ENCODE peak calls at places on chromosomes 3 and 15, in ten cellular contexts. Y, L, Q, E, X, K, T, W, R and O are unnamed samples.

GRCh38 chr15:40313531-40314398 is 6.0 kb upstream of the PLCB2 start:
- DNase-seq in Y (peak), L (no peak), Q (no peak), E (peak), X (peak), K (no peak), T (no peak), W (no peak), R (peak), O (peak)

GRCh38 chr3:74614133-74614967 is at the start of gene CNTN3:
- DNase-seq in Y (no peak), L (peak), Q (no peak), E (no peak), X (no peak), K (no peak), T (no peak), W (no peak), R (peak), O (no peak)

GRCh38 chr3:9101286-9101685 is 138.0 kb upstream of the RAD18 start:
- DNase-seq in Y (no peak), L (no peak), Q (no peak), E (no peak), X (no peak), K (no peak), T (no peak), W (no peak), R (no peak), O (no peak)

GRCh38 chr3:71695000-71695482 is 30.2 kb downstream of the EIF4E3 start:
- DNase-seq in Y (no peak), L (no peak), Q (no peak), E (no peak), X (no peak), K (no peak), T (peak), W (no peak), R (no peak), O (no peak)

GRCh38 chr15:71334874-71335273 is 219.6 kb downstream of the THSD4 start:
- DNase-seq in Y (no peak), L (no peak), Q (no peak), E (no peak), X (no peak), K (no peak), T (no peak), W (no peak), R (no peak), O (peak)

GRCh38 chr3:127706312-127706711 is 33.6 kb downstream of the ABTB1 start:
- DNase-seq in Y (no peak), L (no peak), Q (no peak), E (no peak), X (no peak), K (no peak), T (no peak), W (peak), R (no peak), O (no peak)

GRCh38 chr15:37940886-37941285 is 6.4 kb downstream of the TMCO5A start:
- DNase-seq in Y (no peak), L (no peak), Q (no peak), E (no peak), X (no peak), K (no peak), T (no peak), W (no peak), R (no peak), O (no peak)

GRCh38 chr3:23086366-23086765 is 116.8 kb upstream of the UBE2E2 start:
- DNase-seq in Y (no peak), L (peak), Q (no peak), E (peak), X (no peak), K (no peak), T (no peak), W (no peak), R (no peak), O (no peak)

GRCh38 chr15:68818671-68819450 is 1.8 kb downstream of the ANP32A start:
- DNase-seq in Y (no peak), L (peak), Q (no peak), E (no peak), X (peak), K (no peak), T (peak), W (no peak), R (peak), O (peak)

GRCh38 chr15:50251638-50252182 is 13.8 kb downstream of the HDC start:
- DNase-seq in Y (no peak), L (no peak), Q (no peak), E (no peak), X (no peak), K (no peak), T (no peak), W (no peak), R (no peak), O (no peak)

GRCh38 chr15:99371180-99372103 is 120.2 kb downstream of the LRRC28 start:
- DNase-seq in Y (peak), L (no peak), Q (no peak), E (no peak), X (no peak), K (no peak), T (no peak), W (no peak), R (peak), O (peak)

GRCh38 chr15:80204231-80204630 is 47.8 kb downstream of the CTXND1 start:
- DNase-seq in Y (no peak), L (no peak), Q (no peak), E (no peak), X (no peak), K (no peak), T (no peak), W (no peak), R (no peak), O (no peak)

GRCh38 chr15:77064539-77065308 is 6.2 kb downstream of the TSPAN3 start:
- DNase-seq in Y (peak), L (no peak), Q (no peak), E (no peak), X (no peak), K (no peak), T (no peak), W (no peak), R (peak), O (no peak)

GRCh38 chr3:188051801-188052228 is 102.1 kb upstream of the LPP start:
- DNase-seq in Y (no peak), L (no peak), Q (no peak), E (peak), X (no peak), K (no peak), T (no peak), W (no peak), R (no peak), O (no peak)

GRCh38 chr15:81303241-81304225 is 20.4 kb downstream of the STARD5 start:
- DNase-seq in Y (peak), L (no peak), Q (no peak), E (no peak), X (no peak), K (no peak), T (no peak), W (no peak), R (no peak), O (no peak)

GRCh38 chr3:33076952-33077351 is 20.0 kb downstream of the GLB1 start:
- DNase-seq in Y (no peak), L (no peak), Q (no peak), E (no peak), X (no peak), K (no peak), T (no peak), W (no peak), R (no peak), O (no peak)

GRCh38 chr15:57890351-57890750 is 175.2 kb downstream of the ALDH1A2 start:
- DNase-seq in Y (peak), L (no peak), Q (no peak), E (no peak), X (no peak), K (no peak), T (no peak), W (no peak), R (peak), O (no peak)

GRCh38 chr15:65336369-65336766 is 31.9 kb downstream of the RNU5B-1 start:
- DNase-seq in Y (no peak), L (no peak), Q (no peak), E (no peak), X (no peak), K (no peak), T (no peak), W (no peak), R (no peak), O (peak)

GRCh38 chr3:100992086-100993033 is 861 bp downstream of the ABI3BP start:
- DNase-seq in Y (peak), L (no peak), Q (no peak), E (no peak), X (no peak), K (no peak), T (no peak), W (no peak), R (peak), O (peak)

GRCh38 chr3:32153414-32154016 is 47.1 kb downstream of the GPD1L start:
- DNase-seq in Y (no peak), L (no peak), Q (no peak), E (no peak), X (no peak), K (no peak), T (no peak), W (no peak), R (no peak), O (no peak)

GRCh38 chr3:178320481-178321352 is 215.5 kb upstream of the KCNMB2 start:
- DNase-seq in Y (peak), L (no peak), Q (no peak), E (peak), X (no peak), K (no peak), T (peak), W (peak), R (peak), O (no peak)

GRCh38 chr3:143486611-143487010 is 361.7 kb downstream of the SLC9A9 start:
- DNase-seq in Y (no peak), L (no peak), Q (no peak), E (no peak), X (no peak), K (no peak), T (no peak), W (no peak), R (no peak), O (no peak)

GRCh38 chr15:67199881-67200763 is 54.3 kb downstream of the AAGAB start:
- DNase-seq in Y (peak), L (no peak), Q (no peak), E (no peak), X (no peak), K (no peak), T (no peak), W (no peak), R (no peak), O (no peak)

GRCh38 chr3:124078978-124079911 is 87.3 kb upstream of the ROPN1 start:
- DNase-seq in Y (peak), L (peak), Q (no peak), E (no peak), X (peak), K (no peak), T (no peak), W (no peak), R (peak), O (peak)

GRCh38 chr3:124217542-124217941 is 225.6 kb upstream of the ROPN1 start:
- DNase-seq in Y (peak), L (peak), Q (no peak), E (peak), X (peak), K (peak), T (no peak), W (peak), R (peak), O (peak)

GRCh38 chr3:49327485-49327884 is 12.4 kb downstream of the USP4 start:
- DNase-seq in Y (no peak), L (no peak), Q (no peak), E (no peak), X (no peak), K (no peak), T (no peak), W (no peak), R (no peak), O (no peak)

GRCh38 chr3:124383051-124383450 is 347.2 kb upstream of the UMPS start:
- DNase-seq in Y (peak), L (no peak), Q (no peak), E (no peak), X (no peak), K (no peak), T (no peak), W (no peak), R (peak), O (no peak)

GRCh38 chr15:92112180-92112579 is 258.7 kb downstream of the SLCO3A1 start:
- DNase-seq in Y (no peak), L (no peak), Q (no peak), E (no peak), X (no peak), K (no peak), T (no peak), W (no peak), R (no peak), O (no peak)

GRCh38 chr3:196650740-196651311 is 11.3 kb downstream of the NRROS start:
- DNase-seq in Y (peak), L (no peak), Q (no peak), E (peak), X (peak), K (peak), T (peak), W (no peak), R (peak), O (no peak)

GRCh38 chr3:178823556-178824229 is 247.9 kb downstream of the ZMAT3 start:
- DNase-seq in Y (no peak), L (no peak), Q (no peak), E (no peak), X (no peak), K (no peak), T (no peak), W (no peak), R (no peak), O (no peak)